ENCODE peak calls at places on chromosomes 1 and 21, in ten cellular contexts. B, Z, P, G, F, I, V, N, O and R are unnamed samples.

GRCh38 chr1:157829210-157829609 is 9.3 kb upstream of the FCRL1 start:
- DNase-seq in B (no peak), N (no peak), F (no peak), V (no peak), Z (no peak), G (no peak), I (no peak), P (no peak), O (no peak), R (no peak)

GRCh38 chr1:15959847-15960446 is 16.0 kb downstream of the ZBTB17 start:
- DNase-seq in G (no peak), Z (no peak), O (no peak), B (no peak), F (peak), P (no peak), N (no peak), V (peak), I (no peak), R (no peak)

GRCh38 chr1:13749543-13750307 is 49.7 kb downstream of the PRDM2 start:
- DNase-seq in P (peak), G (peak), I (peak), F (peak), N (no peak), B (peak), Z (no peak), O (peak), V (peak), R (peak)

GRCh38 chr1:27427836-27428315 is 35.5 kb downstream of the GPR3 start:
- DNase-seq in G (no peak), B (no peak), P (no peak), N (no peak), Z (no peak), F (no peak), O (no peak), V (no peak), I (no peak), R (no peak)

GRCh38 chr1:246156847-246157246 is 350.2 kb downstream of the SMYD3 start:
- DNase-seq in B (no peak), Z (no peak), F (no peak), V (no peak), I (no peak), O (no peak), N (no peak), P (no peak), G (no peak), R (no peak)

GRCh38 chr1:75123756-75124155 is 10.4 kb upstream of the LHX8 start:
- DNase-seq in P (no peak), O (no peak), Z (no peak), G (no peak), I (no peak), V (no peak), N (no peak), F (no peak), B (no peak), R (no peak)

GRCh38 chr1:247210386-247211117 is 38.7 kb upstream of the ZNF124 start:
- DNase-seq in F (peak), I (peak), B (peak), G (peak), Z (peak), V (peak), P (peak), N (peak), O (peak), R (peak)

GRCh38 chr1:193457676-193458075 is 271.3 kb upstream of the B3GALT2 start:
- DNase-seq in O (no peak), B (no peak), N (no peak), I (no peak), P (no peak), Z (no peak), G (no peak), F (no peak), V (no peak), R (no peak)

GRCh38 chr1:74505133-74505532 is 7.3 kb downstream of the LRRC53 start:
- DNase-seq in B (no peak), P (no peak), O (no peak), F (no peak), I (no peak), G (no peak), N (no peak), V (no peak), Z (no peak), R (no peak)

GRCh38 chr1:12140016-12140415 is 26.8 kb upstream of the TNFRSF1B start:
- DNase-seq in O (no peak), I (no peak), B (no peak), P (peak), N (no peak), F (no peak), G (no peak), V (no peak), Z (no peak), R (no peak)

GRCh38 chr1:15938628-15939161 is 37.2 kb downstream of the ZBTB17 start:
- DNase-seq in B (no peak), I (no peak), O (no peak), N (no peak), Z (no peak), V (no peak), G (no peak), P (no peak), F (peak), R (no peak)

GRCh38 chr21:36725793-36726386 is 27.0 kb downstream of the SIM2 start:
- DNase-seq in B (no peak), G (no peak), O (no peak), F (no peak), N (no peak), Z (no peak), V (no peak), P (no peak), I (no peak), R (no peak)

GRCh38 chr1:207962716-207963428 is 51.9 kb upstream of the CD34 start:
- DNase-seq in P (peak), B (no peak), G (no peak), F (peak), N (no peak), V (peak), I (peak), Z (peak), O (no peak), R (peak)

GRCh38 chr21:31961027-31961426 is 88.2 kb downstream of the HUNK start:
- DNase-seq in G (no peak), V (no peak), O (no peak), I (no peak), P (no peak), B (no peak), F (no peak), N (no peak), Z (no peak), R (no peak)

GRCh38 chr1:202998836-202999750 is 8.1 kb upstream of the TMEM183A start:
- DNase-seq in V (peak), P (no peak), N (peak), Z (no peak), I (peak), G (no peak), O (peak), B (peak), F (peak), R (peak)

GRCh38 chr1:37040773-37041172 is 6.5 kb upstream of the GRIK3 start:
- DNase-seq in Z (no peak), I (no peak), G (no peak), O (no peak), V (no peak), B (no peak), P (no peak), N (no peak), F (no peak), R (no peak)

GRCh38 chr1:230308039-230308438 is 118.1 kb downstream of the PGBD5 start:
- DNase-seq in I (peak), P (peak), F (no peak), N (no peak), B (no peak), Z (no peak), O (no peak), G (no peak), V (no peak), R (peak)

GRCh38 chr1:185551008-185551407 is 183.2 kb upstream of the HMCN1 start:
- DNase-seq in B (no peak), G (no peak), Z (no peak), P (no peak), V (no peak), N (peak), F (no peak), I (peak), O (no peak), R (no peak)